ENCODE peak calls at places on chromosomes 16 and 17, in eight cellular contexts. I is PC-3, Q is A673, Y is glutamatergic neuron, H is heart left ventricle, E is cardiac fibroblast, B is dorsolateral prefrontal cortex, V is AG10803. R is an unnamed sample.

GRCh38 chr17:8681175-8681949 is 50.8 kb upstream of the MYH10 start:
- DNase-seq in Y (no peak), H (no peak), E (peak; percentile 64), V (peak; percentile 80), B (no peak), I (no peak), Q (peak; percentile 44), R (peak; percentile 19)

GRCh38 chr16:23423496-23424049 is 29.4 kb downstream of the COG7 start:
- DNase-seq in B (no peak), E (peak; percentile 94), Y (no peak), V (peak; percentile 96), Q (peak; percentile 88), H (no peak), I (peak; percentile 94), R (peak; percentile 95)

GRCh38 chr17:82300707-82301270 is 16.6 kb downstream of the CD7 start:
- DNase-seq in Q (peak; percentile 69), E (peak; percentile 45), V (peak; percentile 68), I (peak; percentile 29), B (no peak), Y (peak; percentile 81), H (peak; percentile 89), R (no peak)

GRCh38 chr17:50681260-50682200 is 26.2 kb downstream of the ANKRD40 start:
- DNase-seq in H (no peak), E (peak; percentile 87), Q (peak; percentile 88), B (peak; percentile 64), I (peak; percentile 84), V (peak; percentile 83), Y (peak; percentile 48), R (peak; percentile 57)

GRCh38 chr17:51491416-51491815 is 231.1 kb downstream of the UTP18 start:
- DNase-seq in I (no peak), E (no peak), H (no peak), V (no peak), Q (no peak), B (no peak), Y (no peak), R (no peak)

GRCh38 chr16:4332083-4332482 is 16.2 kb downstream of the GLIS2 start:
- DNase-seq in I (no peak), B (no peak), Q (no peak), H (no peak), E (no peak), V (no peak), Y (no peak), R (no peak)

GRCh38 chr17:34613064-34614019 is 34.0 kb downstream of the TMEM132E start:
- DNase-seq in Y (peak; percentile 82), H (no peak), Q (peak; percentile 48), E (no peak), V (no peak), I (no peak), B (peak; percentile 63), R (no peak)

GRCh38 chr17:3029213-3029913 is 34.0 kb downstream of the OR1D5 start:
- DNase-seq in Y (no peak), I (no peak), E (no peak), H (peak; percentile 77), V (no peak), B (peak; percentile 4), Q (no peak), R (no peak)

GRCh38 chr17:51640108-51640622 is 379.8 kb downstream of the UTP18 start:
- DNase-seq in I (peak; percentile 93), B (no peak), Y (peak; percentile 27), V (no peak), H (no peak), Q (peak; percentile 33), E (peak; percentile 1), R (no peak)

GRCh38 chr17:65228287-65228686 is 91.1 kb downstream of the RGS9 start:
- DNase-seq in Q (no peak), B (no peak), H (no peak), Y (no peak), V (no peak), I (no peak), E (peak; percentile 3), R (no peak)

GRCh38 chr17:35486920-35487727 is 38.6 kb upstream of the SLFN13 start:
- DNase-seq in Q (peak; percentile 62), V (peak; percentile 56), Y (no peak), I (no peak), B (no peak), E (peak; percentile 71), H (peak; percentile 75), R (no peak)

GRCh38 chr17:57463103-57463885 is 207.0 kb downstream of the MSI2 start:
- DNase-seq in E (peak; percentile 91), V (peak; percentile 72), H (no peak), Q (no peak), B (no peak), I (peak; percentile 73), Y (no peak), R (no peak)

GRCh38 chr16:30585400-30586191 is at the start of gene ZNF785:
- DNase-seq in V (peak; percentile 99), E (peak; percentile 100), B (peak; percentile 96), H (peak; percentile 94), Q (peak; percentile 100), I (peak; percentile 97), Y (peak; percentile 92), R (peak; percentile 98)
- TF ChIP-seq CTCF in V (peak; percentile 11), E (no peak), B (peak; percentile 65), H (peak; percentile 56), Q (no peak), I (no peak), Y (peak; percentile 29), R (peak; percentile 34)

DNA sequence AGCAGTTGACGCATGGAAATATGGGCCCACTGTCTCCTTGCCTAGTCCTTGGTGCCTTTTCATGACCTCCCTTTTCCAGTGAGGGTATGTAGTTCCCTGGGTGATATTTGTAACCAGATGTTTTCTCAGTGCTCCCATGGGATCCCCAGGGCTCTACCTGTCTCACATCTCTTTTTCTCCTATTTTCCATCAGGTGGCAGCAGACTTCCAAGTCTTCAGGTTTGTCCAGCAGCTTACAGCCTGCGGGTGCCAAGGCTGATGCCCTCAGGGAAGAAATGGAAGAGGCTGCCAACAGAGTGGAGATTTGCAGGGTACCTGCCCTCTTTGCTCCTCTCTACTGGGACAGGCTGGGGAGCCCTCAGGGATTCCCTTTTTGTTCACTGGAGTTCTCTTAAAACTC is 89.1 kb downstream of the ELAC2 start:
- DNase-seq in B (no peak), I (peak; percentile 44), V (peak; percentile 11), Q (peak; percentile 22), Y (no peak), E (peak; percentile 5), H (no peak), R (no peak)
- TF ChIP-seq CTCF in B (peak; percentile 48), I (peak; percentile 71), V (peak; percentile 25), Q (peak; percentile 36), Y (no peak), E (no peak), H (peak; percentile 12), R (peak; percentile 19)

GRCh38 chr17:38871992-38872605 is 2.2 kb downstream of the LASP1 start:
- DNase-seq in Y (no peak), E (no peak), V (no peak), B (no peak), I (no peak), H (peak; percentile 47), Q (no peak), R (no peak)

GRCh38 chr17:38872671-38873385 is 3.0 kb downstream of the LASP1 start:
- DNase-seq in E (no peak), H (no peak), I (no peak), B (peak; percentile 35), V (no peak), Q (no peak), Y (no peak), R (no peak)

GRCh38 chr17:38870259-38871165 is 654 bp downstream of the LASP1 start:
- DNase-seq in H (peak; percentile 87), B (peak; percentile 74), I (peak; percentile 19), V (peak; percentile 58), Q (peak; percentile 42), E (peak; percentile 57), Y (peak; percentile 65), R (no peak)

GRCh38 chr17:38869647-38870258 is at the start of gene LASP1:
- DNase-seq in I (peak; percentile 83), Y (peak; percentile 82), Q (peak; percentile 90), B (peak; percentile 91), H (peak; percentile 96), E (peak; percentile 86), V (peak; percentile 88), R (peak; percentile 77)

GRCh38 chr17:38871247-38871991 is 1.6 kb downstream of the LASP1 start:
- DNase-seq in Q (peak; percentile 28), V (peak; percentile 53), B (peak; percentile 48), Y (no peak), I (peak; percentile 81), E (peak; percentile 83), H (no peak), R (no peak)
- TF ChIP-seq CTCF in Q (no peak), V (peak; percentile 25), B (no peak), Y (no peak), I (peak; percentile 25), E (no peak), H (no peak), R (no peak)

DNA sequence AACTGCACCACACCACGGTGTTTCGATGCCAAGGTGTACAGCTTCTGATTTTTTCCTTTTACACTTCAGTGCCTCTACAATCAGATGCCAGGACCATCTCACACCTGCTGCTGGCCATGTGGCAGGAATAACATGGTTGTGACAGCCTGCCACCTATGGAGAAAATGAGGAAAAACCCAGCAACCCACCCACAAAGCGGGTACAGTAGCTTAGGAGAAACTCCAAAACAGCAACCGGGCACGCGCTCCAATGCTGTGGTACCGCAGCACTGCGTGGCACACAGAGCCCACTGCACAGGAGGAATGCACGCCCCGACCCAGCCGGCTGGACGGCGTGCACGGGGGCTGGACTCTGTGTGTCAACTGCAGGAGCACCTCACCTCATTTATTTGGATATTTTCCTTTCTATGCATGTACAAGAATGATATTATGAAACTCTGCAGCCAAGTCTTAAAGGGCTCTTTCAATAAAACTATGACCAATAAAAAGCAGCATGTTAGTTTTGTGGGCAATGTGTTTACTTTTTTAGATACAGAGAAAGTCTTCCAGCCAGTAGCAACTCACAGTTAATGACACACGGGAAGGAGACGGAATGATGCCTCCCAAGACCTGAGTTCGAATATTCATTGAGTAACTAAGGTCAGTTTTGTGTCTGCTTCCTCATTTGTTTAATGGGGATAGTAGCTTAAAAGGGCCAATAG is 45.9 kb downstream of the MAP1LC3B start:
- DNase-seq in Y (no peak), I (peak; percentile 58), H (no peak), B (no peak), V (no peak), Q (no peak), E (no peak), R (no peak)
- TF ChIP-seq CTCF in Y (no peak), I (peak; percentile 24), H (no peak), B (no peak), V (no peak), Q (peak; percentile 23), E (no peak), R (no peak)

GRCh38 chr17:76726766-76727718 is at the start of gene METTL23:
- DNase-seq in B (peak; percentile 81), H (peak; percentile 92), V (peak; percentile 75), Y (peak; percentile 86), Q (peak; percentile 69), I (peak; percentile 77), E (peak; percentile 81), R (no peak)
- TF ChIP-seq CTCF in B (peak; percentile 65), H (peak; percentile 68), V (peak; percentile 70), Y (peak; percentile 81), Q (peak; percentile 71), I (peak; percentile 87), E (peak; percentile 71), R (peak; percentile 71)

DNA sequence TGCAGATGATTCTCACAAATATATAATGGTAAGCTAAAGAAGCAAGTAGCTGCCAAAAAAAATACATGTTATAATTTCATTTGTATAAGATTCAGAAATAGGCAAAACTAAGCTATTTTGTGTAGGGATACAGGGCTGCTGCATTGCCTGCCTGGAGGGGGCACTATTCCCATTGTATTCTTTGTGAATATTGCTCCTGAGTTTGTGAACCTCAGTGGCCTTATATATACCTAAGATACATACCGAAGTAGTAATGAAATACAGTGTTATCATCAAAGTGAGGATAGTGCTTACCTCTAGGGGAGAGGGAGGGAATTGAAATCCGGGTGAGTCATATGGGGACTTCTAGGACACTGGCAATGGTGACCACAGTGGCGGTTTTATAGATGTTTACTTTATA is 53.5 kb downstream of the C17orf58 start:
- DNase-seq in I (peak; percentile 75), E (peak; percentile 35), Y (no peak), H (no peak), Q (peak; percentile 15), V (no peak), B (no peak), R (no peak)
- TF ChIP-seq CTCF in I (peak; percentile 88), E (peak; percentile 67), Y (peak; percentile 58), H (peak; percentile 41), Q (peak; percentile 76), V (peak; percentile 47), B (peak; percentile 48), R (peak; percentile 29)

R was measured in AG09319.